ENCODE peak calls at places on chromosomes 1 and 21, in four cellular contexts. J, U, L and Q are unnamed samples.

GRCh38 chr1:110229348-110230001 is 19.4 kb downstream of the KCNC4 start:
- DNase-seq in U (no peak), L (no peak), J (peak; percentile 33), Q (no peak)

GRCh38 chr1:204493145-204493881 is 1.3 kb downstream of the PIK3C2B start:
- DNase-seq in J (peak; percentile 80), U (peak; percentile 33), L (peak; percentile 69), Q (no peak)

GRCh38 chr1:230773396-230774033 is 26.3 kb downstream of the CAPN9 start:
- DNase-seq in U (no peak), J (no peak), L (no peak), Q (no peak)

GRCh38 chr21:45253180-45253579 is 34.5 kb downstream of the POFUT2 start:
- DNase-seq in L (peak; percentile 69), J (peak; percentile 36), U (peak; percentile 39), Q (peak; percentile 57)

GRCh38 chr21:32143222-32143939 is 135.5 kb downstream of the MIS18A start:
- DNase-seq in U (peak; percentile 3), L (peak; percentile 53), J (peak; percentile 9), Q (no peak)

GRCh38 chr1:10765734-10766478 is 30.5 kb downstream of the CASZ1 start:
- DNase-seq in L (peak; percentile 10), U (no peak), J (no peak), Q (no peak)

GRCh38 chr21:38349111-38349746 is 92.4 kb downstream of the KCNJ15 start:
- DNase-seq in J (peak; percentile 99), U (peak; percentile 6), L (no peak), Q (no peak)

GRCh38 chr1:7912743-7913557 is 27.7 kb downstream of the TNFRSF9 start:
- DNase-seq in U (no peak), J (no peak), L (no peak), Q (no peak)

GRCh38 chr1:235642021-235642942 is 7.3 kb downstream of the GNG4 start:
- DNase-seq in U (peak; percentile 67), L (no peak), J (peak; percentile 70), Q (peak; percentile 77)

GRCh38 chr1:240888039-240888786 is 276.3 kb upstream of the GREM2 start:
- DNase-seq in L (no peak), U (no peak), J (peak; percentile 3), Q (no peak)

GRCh38 chr1:3031401-3032221 is 10.3 kb downstream of the ACTRT2 start:
- DNase-seq in L (no peak), U (no peak), J (no peak), Q (no peak)

GRCh38 chr1:204077979-204078696 is 5.2 kb downstream of the SOX13 start:
- DNase-seq in L (no peak), U (peak; percentile 9), J (peak; percentile 36), Q (peak; percentile 32)

GRCh38 chr1:35220976-35221375 is 28.0 kb upstream of the SFPQ start:
- DNase-seq in L (peak; percentile 12), U (no peak), J (peak; percentile 10), Q (peak; percentile 28)

GRCh38 chr1:14071581-14071980 is 371.6 kb downstream of the PRDM2 start:
- DNase-seq in U (no peak), L (no peak), J (peak; percentile 30), Q (no peak)

GRCh38 chr1:248007778-248008177 is 5.7 kb upstream of the OR2L5 start:
- DNase-seq in U (no peak), L (no peak), J (no peak), Q (no peak)

GRCh38 chr1:70168283-70168682 is 37.1 kb downstream of the LRRC40 start:
- DNase-seq in J (no peak), L (no peak), U (no peak), Q (no peak)

GRCh38 chr21:21003701-21004100 is 5.5 kb downstream of the NCAM2 start:
- DNase-seq in U (peak; percentile 37), L (peak; percentile 57), J (peak; percentile 23), Q (peak; percentile 40)

GRCh38 chr21:22154579-22155274 is 1156.5 kb downstream of the NCAM2 start:
- DNase-seq in L (no peak), U (no peak), J (no peak), Q (no peak)

GRCh38 chr1:247360116-247360898 is 28.6 kb upstream of the ZNF496 start:
- DNase-seq in L (peak; percentile 51), U (no peak), J (peak; percentile 12), Q (no peak)

GRCh38 chr1:201108614-201109013 is 3.6 kb downstream of the CACNA1S start:
- DNase-seq in L (no peak), J (no peak), U (no peak), Q (no peak)

GRCh38 chr21:34668803-34669148 is at the start of gene CLIC6:
- DNase-seq in J (no peak), U (no peak), L (no peak), Q (no peak)

GRCh38 chr21:45747802-45748445 is 104.4 kb downstream of the PCBP3 start:
- DNase-seq in L (peak; percentile 90), J (peak; percentile 50), U (peak; percentile 51), Q (peak; percentile 36)

GRCh38 chr1:246947255-246947654 is 15.5 kb upstream of the AHCTF1 start:
- DNase-seq in L (peak; percentile 80), U (peak; percentile 46), J (peak; percentile 71), Q (peak; percentile 61)

GRCh38 chr1:93653656-93654055 is 28.0 kb downstream of the BCAR3 start:
- DNase-seq in U (no peak), L (no peak), J (no peak), Q (no peak)

GRCh38 chr1:93652335-93652949 is 29.2 kb downstream of the BCAR3 start:
- DNase-seq in L (no peak), U (no peak), J (no peak), Q (no peak)

GRCh38 chr1:93649231-93649630 is 32.4 kb downstream of the BCAR3 start:
- DNase-seq in U (peak; percentile 27), L (peak; percentile 38), J (peak; percentile 43), Q (no peak)

GRCh38 chr1:93648656-93649055 is 33.0 kb downstream of the BCAR3 start:
- DNase-seq in L (no peak), J (no peak), U (no peak), Q (no peak)

DNA sequence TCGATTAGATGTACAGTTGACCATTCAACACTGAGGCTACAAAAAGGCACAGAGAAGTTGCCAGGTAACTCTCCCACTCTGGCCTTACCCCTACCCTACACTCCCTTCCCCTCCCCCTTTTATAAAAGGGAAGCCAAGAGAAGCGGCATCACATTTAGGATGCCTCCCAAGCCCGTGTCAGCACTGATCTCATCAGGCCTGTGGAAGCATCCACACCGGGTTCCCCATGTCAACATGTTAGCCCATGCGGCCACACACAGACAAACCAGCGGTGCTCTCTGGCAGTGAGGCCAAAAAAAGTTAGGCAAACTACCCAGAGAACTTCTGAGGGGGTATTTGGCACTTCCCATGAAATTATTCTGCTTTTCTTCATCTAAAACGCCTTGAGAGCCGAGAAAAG is 29.9 kb downstream of the BCAR3 start:
- DNase-seq in J (no peak), L (peak; percentile 53), U (no peak), Q (no peak)
- H3K36me3 ChIP-seq in J (peaks cover 9% of the 10 kb centered on the region), L (peaks cover 30% of the 10 kb centered on the region), U (peaks cover 16% of the 10 kb centered on the region), Q (peaks cover 22% of the 10 kb centered on the region)

DNA sequence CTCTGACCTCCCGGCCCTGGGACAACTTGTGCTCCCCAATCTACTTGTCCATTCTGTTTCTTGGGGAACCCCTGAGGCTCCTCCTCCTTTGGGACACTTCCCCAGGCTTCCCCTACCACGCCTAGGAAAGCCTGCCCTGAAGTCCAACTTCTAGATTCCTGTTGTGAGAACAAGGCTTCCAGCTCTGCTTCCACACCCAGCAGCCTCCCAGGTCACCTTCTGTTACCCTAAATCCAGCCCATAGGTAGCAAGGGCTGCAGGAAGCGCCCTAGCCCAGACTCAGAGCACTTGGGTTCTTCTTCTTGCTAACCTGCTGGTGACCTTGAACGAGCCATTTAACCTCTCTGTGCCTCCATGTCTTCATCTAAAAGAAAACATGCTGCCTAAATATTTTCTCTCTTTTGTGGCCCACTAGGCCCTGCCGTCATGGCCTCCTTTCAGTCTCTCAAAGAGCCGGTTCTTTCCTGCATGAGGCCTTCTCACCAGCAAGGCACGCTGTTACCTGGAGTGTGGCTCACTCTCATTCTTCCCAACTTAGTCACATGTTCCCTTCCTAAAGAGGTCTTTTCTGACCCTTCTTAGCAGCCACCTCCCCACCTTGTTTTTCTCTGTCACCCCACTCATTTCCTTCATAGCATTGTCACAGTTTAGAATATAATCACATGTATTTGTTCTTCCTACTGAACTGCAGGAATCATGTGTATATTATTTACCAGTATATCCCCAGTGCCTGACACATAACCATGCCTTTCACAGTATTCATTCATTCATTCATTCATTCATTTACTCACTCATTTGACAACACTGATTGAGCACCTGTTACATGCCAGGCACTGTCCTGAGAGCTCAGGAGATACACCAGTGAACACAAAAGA is 1.4 kb downstream of the CAPN2 start:
- DNase-seq in U (peak; percentile 26), J (no peak), L (peak; percentile 37), Q (no peak)
- H2AFZ ChIP-seq in U (no peak overlapping the region), J (no peak overlapping the region), L (no peak overlapping the region), Q (no peak overlapping the region)

DNA sequence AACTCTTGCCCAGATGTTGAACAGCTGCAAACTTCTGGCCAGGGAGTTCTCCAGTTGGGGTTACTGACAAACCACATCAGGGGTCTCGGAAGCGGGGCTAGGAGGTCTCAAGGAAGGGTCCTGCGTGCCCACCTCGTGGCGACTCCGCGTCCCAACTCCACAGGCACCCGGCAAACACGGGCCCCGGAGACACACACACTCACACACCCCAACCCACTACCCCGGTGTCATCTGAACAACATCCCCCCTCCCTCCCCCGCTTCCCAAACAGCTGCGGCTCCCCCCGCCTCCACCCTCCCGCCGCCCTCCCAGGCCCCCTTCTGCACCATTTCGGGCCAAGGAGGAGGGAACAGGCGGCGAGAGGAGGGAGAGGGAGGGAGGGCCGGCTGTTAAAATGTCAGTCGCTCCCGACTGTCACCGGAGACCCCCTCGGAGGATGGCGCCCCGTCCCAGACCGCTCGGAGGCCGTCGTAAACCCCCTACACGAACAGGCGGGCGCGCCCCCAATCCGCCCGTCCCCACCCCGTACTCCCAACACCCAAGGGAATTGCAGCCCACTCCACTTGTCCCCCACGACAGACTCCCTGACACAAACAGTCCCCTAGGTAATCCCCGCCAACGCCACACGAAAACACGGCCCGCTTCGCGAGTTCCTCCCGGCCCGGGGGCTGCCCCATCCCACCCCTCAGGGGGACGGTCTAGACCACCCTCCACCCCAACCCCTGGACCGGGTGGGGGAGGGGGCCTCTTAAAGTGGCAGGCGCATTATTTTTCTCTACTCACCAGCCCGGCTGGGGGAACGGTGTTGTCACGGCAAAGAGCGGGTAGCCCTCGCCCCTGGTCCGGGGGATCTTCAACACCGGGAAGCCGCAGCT is 635 bp downstream of the MEF2D start:
- DNase-seq in U (peak; percentile 46), J (no peak), L (peak; percentile 64), Q (peak; percentile 53)
- H3K4me1 ChIP-seq in U (peaks cover 52% of the 10 kb centered on the region), J (peaks cover 59% of the 10 kb centered on the region), L (peaks cover 69% of the 10 kb centered on the region), Q (peaks cover 56% of the 10 kb centered on the region)

DNA sequence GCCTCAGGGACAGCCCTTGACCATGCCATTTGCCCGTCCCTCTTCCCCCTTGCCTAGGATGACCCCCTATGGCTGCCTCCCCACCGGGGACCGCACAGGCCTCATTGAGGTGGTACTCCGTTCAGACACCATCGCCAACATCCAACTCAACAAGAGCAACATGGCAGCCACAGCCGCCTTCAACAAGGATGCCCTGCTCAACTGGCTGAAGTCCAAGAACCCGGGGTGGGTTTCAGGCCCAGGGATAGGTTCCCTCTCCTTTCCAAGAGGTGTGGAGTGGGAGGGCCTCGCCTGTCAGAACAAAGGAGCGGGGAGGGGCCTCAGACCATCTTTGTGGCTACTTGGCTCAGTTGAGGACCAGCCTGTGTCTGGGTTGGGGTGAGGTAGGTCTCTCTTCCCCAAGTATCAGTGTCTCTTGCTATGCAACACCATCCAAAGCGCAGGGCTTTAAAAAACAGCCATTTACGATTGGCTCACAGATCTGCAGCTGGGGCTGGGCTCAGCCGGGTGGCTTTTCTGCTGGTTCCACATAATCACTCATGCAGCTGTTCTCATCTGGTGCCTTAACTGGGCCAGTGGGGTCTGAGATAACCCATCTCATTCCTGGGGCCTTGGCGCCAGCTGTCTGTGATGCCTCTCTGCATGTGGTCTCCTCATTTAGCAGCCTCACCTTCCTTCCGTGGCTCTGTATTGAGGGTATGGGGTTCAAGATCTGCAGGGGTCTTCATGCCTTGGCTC is 71.7 kb downstream of the PIK3CD start:
- DNase-seq in L (no peak), J (no peak), U (no peak), Q (no peak)
- H3K36me3 ChIP-seq in L (peaks cover 12% of the 10 kb centered on the region), J (peaks cover 10% of the 10 kb centered on the region), U (peaks cover 43% of the 10 kb centered on the region), Q (peaks cover 85% of the 10 kb centered on the region)

GRCh38 chr1:76048194-76048593 is 26.4 kb upstream of the ST6GALNAC3 start:
- DNase-seq in J (no peak), U (no peak), L (no peak), Q (no peak)
- H2AFZ ChIP-seq in J (no peak overlapping the region), U (no peak overlapping the region), L (no peak overlapping the region), Q (no peak overlapping the region)